ENCODE peak calls at places on chromosomes 4 and X, in four cellular contexts. H is lower leg skin; J is heart left ventricle; D is CD8-positive, alpha-beta T cell. A is an unnamed sample.

GRCh38 chr4:185839204-185839712 is 27.3 kb upstream of the SORBS2 start:
- DNase-seq in J (peak; percentile 68), D (no peak), H (peak; percentile 34), A (peak; percentile 63)

GRCh38 chrX:70219938-70220764 is 14.3 kb upstream of the AWAT1 start:
- DNase-seq in H (peak; percentile 71), J (no peak), D (no peak), A (no peak)

GRCh38 chr4:189022441-189023035 is 883.3 kb downstream of the TRIML1 start:
- DNase-seq in D (no peak), J (no peak), H (no peak), A (no peak)

GRCh38 chr4:89469930-89470375 is 162.4 kb upstream of the GPRIN3 start:
- DNase-seq in J (no peak), D (no peak), H (no peak), A (no peak)

GRCh38 chr4:47705326-47705981 is 132.4 kb downstream of the CORIN start:
- DNase-seq in J (no peak), H (no peak), D (no peak), A (no peak)

GRCh38 chr4:141462361-141462760 is 174.0 kb upstream of the IL15 start:
- DNase-seq in D (no peak), H (no peak), J (no peak), A (no peak)

GRCh38 chr4:69828828-69829227 is 31.1 kb downstream of the SULT1E1 start:
- DNase-seq in D (no peak), H (no peak), J (no peak), A (no peak)

GRCh38 chrX:10725071-10725470 is 104.7 kb upstream of the MID1 start:
- DNase-seq in D (no peak), J (no peak), H (no peak), A (no peak)

GRCh38 chrX:17459008-17459407 is 84.0 kb downstream of the NHS start:
- DNase-seq in J (no peak), H (peak; percentile 54), D (no peak), A (no peak)

GRCh38 chrX:154487518-154488290 is 1.3 kb upstream of the UBL4A start:
- DNase-seq in D (no peak), H (no peak), J (no peak), A (no peak)

GRCh38 chrX:65601530-65602281 is 65.7 kb upstream of the MSN start:
- DNase-seq in H (peak; percentile 71), D (peak; percentile 57), J (peak; percentile 83), A (peak; percentile 88)

GRCh38 chr4:20017035-20017434 is 234.7 kb upstream of the SLIT2 start:
- DNase-seq in J (no peak), D (no peak), H (no peak), A (no peak)

GRCh38 chr4:73309211-73309610 is 50.6 kb upstream of the ANKRD17 start:
- DNase-seq in J (no peak), D (no peak), H (no peak), A (no peak)

GRCh38 chr4:6693274-6694176 is at the start of gene S100P:
- DNase-seq in D (no peak), J (no peak), H (no peak), A (no peak)

GRCh38 chr4:39637572-39638357 is 900 bp downstream of the SMIM14 start:
- DNase-seq in D (peak; percentile 36), H (peak; percentile 29), J (peak; percentile 78), A (peak; percentile 52)

GRCh38 chrX:42219231-42219630 is 295.9 kb upstream of the CASK start:
- DNase-seq in D (no peak), H (no peak), J (no peak), A (no peak)

GRCh38 chr4:152161676-152162330 is 374.1 kb downstream of the FBXW7 start:
- DNase-seq in H (no peak), J (no peak), D (no peak), A (no peak)

GRCh38 chrX:44003975-44004374 is 30.8 kb upstream of the NDP start:
- DNase-seq in J (no peak), D (no peak), H (no peak), A (no peak)

GRCh38 chr4:16684083-16684482 is 214.4 kb downstream of the LDB2 start:
- DNase-seq in D (no peak), H (no peak), J (no peak), A (no peak)

GRCh38 chrX:154542723-154543424 is 3.8 kb downstream of the G6PD start:
- DNase-seq in H (no peak), J (no peak), D (peak; percentile 19), A (no peak)

GRCh38 chr4:123361195-123361861 is 35.3 kb upstream of the SPRY1 start:
- DNase-seq in J (no peak), D (no peak), H (no peak), A (no peak)

GRCh38 chr4:87240341-87240740 is 19.9 kb upstream of the KLHL8 start:
- DNase-seq in H (no peak), D (no peak), J (no peak), A (no peak)

GRCh38 chr4:72701987-72702819 is 133.2 kb upstream of the ADAMTS3 start:
- DNase-seq in J (no peak), H (peak; percentile 18), D (no peak), A (no peak)

GRCh38 chrX:120269379-120270035 is 18.9 kb downstream of the ZBTB33 start:
- DNase-seq in D (no peak), H (peak; percentile 18), J (no peak), A (no peak)

GRCh38 chr4:153649572-153649991 is 34.5 kb upstream of the TLR2 start:
- DNase-seq in J (no peak), H (no peak), D (no peak), A (no peak)

GRCh38 chr4:16505726-16506125 is 279.5 kb upstream of the TAPT1 start:
- DNase-seq in J (no peak), D (no peak), H (no peak), A (no peak)

GRCh38 chr4:137678796-137679195 is 146.5 kb upstream of the PCDH18 start:
- DNase-seq in D (no peak), J (no peak), H (no peak), A (no peak)

GRCh38 chrX:47748576-47748975 is 88.1 kb upstream of the ZNF81 start:
- DNase-seq in H (no peak), D (no peak), J (no peak), A (no peak)

GRCh38 chr4:13703096-13703495 is 75.6 kb upstream of the BOD1L1 start:
- DNase-seq in H (no peak), D (no peak), J (no peak), A (no peak)

GRCh38 chr4:37014584-37014983 is 230.0 kb upstream of the NWD2 start:
- DNase-seq in D (no peak), H (no peak), J (no peak), A (no peak)

GRCh38 chrX:13482764-13483552 is 86.4 kb upstream of the EGFL6 start:
- DNase-seq in D (no peak), H (no peak), J (no peak), A (no peak)

GRCh38 chrX:133068461-133068860 is 28.4 kb downstream of the USP26 start:
- DNase-seq in H (no peak), D (no peak), J (no peak), A (no peak)

GRCh38 chr4:112075129-112075753 is 70.0 kb upstream of the FAM241A start:
- DNase-seq in D (no peak), H (no peak), J (no peak), A (no peak)

GRCh38 chr4:88010921-88011320 is 3.5 kb downstream of the PKD2 start:
- DNase-seq in H (no peak), D (no peak), J (no peak), A (no peak)

GRCh38 chrX:69083361-69083760 is 81.9 kb downstream of the PJA1 start:
- DNase-seq in H (no peak), D (no peak), J (no peak), A (no peak)

GRCh38 chr4:73684097-73684496 is 56.3 kb upstream of the CXCL8 start:
- DNase-seq in J (no peak), H (no peak), D (no peak), A (no peak)

GRCh38 chrX:109872021-109872730 is 130.7 kb upstream of the TMEM164 start:
- DNase-seq in D (no peak), H (no peak), J (no peak), A (no peak)

GRCh38 chrX:109871489-109871888 is 131.4 kb upstream of the TMEM164 start:
- DNase-seq in D (no peak), J (no peak), H (no peak), A (no peak)

GRCh38 chrX:109873983-109874382 is 128.9 kb upstream of the TMEM164 start:
- DNase-seq in J (no peak), H (no peak), D (no peak), A (no peak)

GRCh38 chrX:109874548-109874947 is 128.4 kb upstream of the TMEM164 start:
- DNase-seq in D (no peak), H (no peak), J (no peak), A (no peak)

DNA sequence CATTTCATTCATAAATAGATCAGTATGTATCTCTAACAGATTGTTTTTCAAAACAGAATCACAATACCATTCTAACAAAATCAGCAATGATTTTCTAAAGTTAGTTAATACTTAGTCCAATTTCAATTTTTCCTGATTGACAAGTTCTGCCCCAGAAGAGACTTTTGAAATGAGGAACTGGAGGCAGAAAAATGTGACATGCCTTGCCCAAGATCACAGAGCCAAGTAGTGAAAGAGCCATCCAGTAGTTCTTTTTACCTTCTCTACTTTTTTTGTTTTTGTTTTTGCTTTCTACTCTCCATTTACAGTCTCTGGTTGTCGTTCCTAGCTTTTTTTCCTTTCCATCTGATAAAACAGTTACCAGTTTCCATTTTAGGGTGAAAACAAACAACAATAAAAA is 129.3 kb upstream of the TMEM164 start:
- DNase-seq in H (no peak), D (no peak), J (no peak), A (no peak)
- TF ChIP-seq CTCF in H (no peak), D (no peak), J (no peak), A (no peak)

GRCh38 chrX:100363926-100364325 is 46.1 kb downstream of the PCDH19 start:
- DNase-seq in J (no peak), H (no peak), D (no peak), A (no peak)

GRCh38 chrX:100373673-100374072 is 36.4 kb downstream of the PCDH19 start:
- DNase-seq in D (no peak), J (no peak), H (no peak), A (no peak)

DNA sequence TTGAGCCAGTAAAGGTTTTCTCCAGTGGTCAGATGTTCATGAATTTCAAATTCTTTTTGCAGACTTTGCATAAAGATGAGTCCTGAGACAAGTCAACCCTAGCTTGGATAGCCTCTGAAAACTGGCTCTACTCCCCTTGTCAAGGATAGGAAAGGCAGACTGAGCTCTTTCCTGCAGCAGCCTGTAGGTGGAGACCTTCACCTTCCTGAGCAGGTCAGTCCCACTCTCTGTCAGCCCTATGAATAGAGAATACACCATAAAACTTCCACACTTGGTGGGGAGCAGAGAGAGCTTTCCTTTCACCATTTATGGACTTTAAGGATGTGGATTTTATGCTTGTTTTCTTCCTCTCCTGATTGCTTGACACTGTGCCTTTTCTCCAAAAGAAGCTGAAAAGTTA is 41.9 kb downstream of the PCDH19 start:
- DNase-seq in J (no peak), H (no peak), D (no peak), A (no peak)
- TF ChIP-seq CTCF in J (no peak), H (no peak), D (no peak), A (peak; percentile 34)

DNA sequence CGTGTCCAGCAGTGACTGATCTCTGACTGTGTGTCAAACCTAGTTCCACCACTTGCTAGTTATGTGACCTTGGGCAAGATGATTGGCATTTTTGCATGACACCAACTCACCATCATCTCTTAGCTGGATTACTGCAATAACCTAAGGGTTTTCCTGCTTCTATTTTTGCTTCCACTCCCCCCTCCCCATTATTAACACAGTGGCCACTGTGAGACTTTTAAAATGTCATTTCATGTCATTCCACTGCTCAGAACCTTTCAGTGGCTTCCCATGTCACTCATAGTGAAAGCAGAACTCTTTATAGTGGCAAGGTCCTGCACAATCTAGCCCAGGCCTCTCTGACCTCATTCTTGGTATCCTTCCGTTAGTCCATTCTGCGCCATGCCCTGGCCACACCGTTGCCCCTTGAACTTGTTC is 4.8 kb upstream of the TNIP3 start:
- DNase-seq in H (no peak), J (no peak), D (no peak), A (no peak)
- TF ChIP-seq CTCF in H (no peak), J (no peak), D (no peak), A (no peak)

GRCh38 chrX:39556056-39556455 is 541.7 kb downstream of the BCOR start:
- DNase-seq in D (no peak), H (no peak), J (no peak), A (no peak)
- TF ChIP-seq CTCF in D (no peak), H (no peak), J (no peak), A (no peak)